ENCODE peak calls at places on chromosomes 13 and 19, in five cellular contexts. X is heart right ventricle, J is GM12878, F is heart left ventricle, A is gastrocnemius medialis. Q is an unnamed sample.
A peak's percentile ranks its signal among the peaks of the same experiment; 100 is the strongest.

GRCh38 chr19:45098521-45099464 is 5.8 kb downstream of the PPP1R37 start:
- ATAC-seq in J (no peak), X (peak; percentile 68), F (peak; percentile 31), A (peak; percentile 69), Q (peak; percentile 21)

GRCh38 chr19:9970481-9970880 is 34.2 kb upstream of the OLFM2 start:
- ATAC-seq in A (no peak), X (no peak), J (no peak), F (no peak), Q (no peak)

GRCh38 chr13:44573071-44573470 is 3.1 kb downstream of the TSC22D1 start:
- ATAC-seq in J (no peak), X (no peak), A (no peak), F (no peak), Q (no peak)

GRCh38 chr19:46040125-46040524 is 677 bp downstream of the IGFL4 start:
- ATAC-seq in J (no peak), A (no peak), F (no peak), X (no peak), Q (no peak)

GRCh38 chr13:81140675-81141074 is 799.7 kb upstream of the SPRY2 start:
- ATAC-seq in F (no peak), A (no peak), X (no peak), J (no peak), Q (no peak)

GRCh38 chr19:55041627-55042343 is 3.7 kb upstream of the GP6 start:
- ATAC-seq in A (no peak), F (no peak), J (no peak), X (peak; percentile 36), Q (no peak)

GRCh38 chr19:343451-343931 is 1.1 kb downstream of the MIER2 start:
- ATAC-seq in J (peak; percentile 13), F (no peak), X (peak; percentile 18), A (no peak), Q (no peak)

GRCh38 chr13:41241626-41242025 is 21.8 kb downstream of the MTRF1 start:
- ATAC-seq in X (no peak), A (peak; percentile 12), J (no peak), F (no peak), Q (no peak)

GRCh38 chr19:51493776-51494175 is 7.8 kb downstream of the SIGLEC12 start:
- ATAC-seq in X (no peak), J (no peak), F (no peak), A (no peak), Q (no peak)

DNA sequence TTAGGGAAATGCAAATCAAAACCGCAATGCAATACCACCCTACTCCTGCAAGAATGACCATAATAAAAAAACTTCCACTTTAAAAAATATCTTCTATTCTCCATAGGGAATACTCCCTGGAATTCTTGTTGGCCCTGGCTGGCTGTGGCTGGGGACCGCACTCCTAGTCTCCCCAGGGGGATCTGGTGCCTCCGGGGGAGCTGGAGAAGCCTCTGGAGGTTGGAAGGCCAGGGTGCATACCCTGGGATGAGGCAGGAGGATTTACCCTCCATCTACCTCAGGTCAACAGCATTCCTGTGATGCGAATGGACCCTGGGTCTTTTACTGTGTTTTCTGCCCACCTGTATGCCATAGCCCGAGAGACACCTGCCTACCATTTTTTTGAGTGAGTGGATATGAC is 120.0 kb upstream of the ZNF536 start:
- ATAC-seq in F (no peak), A (no peak), J (no peak), X (no peak), Q (no peak)
- H3K27me3 ChIP-seq in F (no peaks in the 10 kb centered on the region), A (peaks cover 6% of the 10 kb centered on the region), J (no peaks in the 10 kb centered on the region), X (no peaks in the 10 kb centered on the region), Q (peaks cover 67% of the 10 kb centered on the region)

GRCh38 chr13:23923031-23923430 is 25.7 kb upstream of the C1QTNF9B start:
- ATAC-seq in X (no peak), F (no peak), J (no peak), A (no peak), Q (no peak)

GRCh38 chr13:23919006-23919405 is 21.7 kb upstream of the C1QTNF9B start:
- ATAC-seq in F (no peak), J (no peak), X (no peak), A (no peak), Q (no peak)

GRCh38 chr13:23918208-23918607 is 20.9 kb upstream of the C1QTNF9B start:
- ATAC-seq in J (no peak), F (no peak), X (no peak), A (no peak), Q (no peak)

GRCh38 chr13:23922005-23922932 is 25.0 kb upstream of the C1QTNF9B start:
- ATAC-seq in F (no peak), X (no peak), J (no peak), A (no peak), Q (no peak)

GRCh38 chr13:23921451-23921888 is 24.2 kb upstream of the C1QTNF9B start:
- ATAC-seq in F (peak; percentile 63), J (peak; percentile 66), X (peak; percentile 34), A (peak; percentile 44), Q (no peak)
- TF ChIP-seq CTCF in F (peak; percentile 75), J (peak; percentile 58), X (peak; percentile 75), A (peak; percentile 58), Q (peak; percentile 55)

GRCh38 chr19:30563691-30564090 is 191.5 kb downstream of the ZNF536 start:
- ATAC-seq in X (no peak), F (no peak), J (no peak), A (no peak), Q (no peak)
- H3K27me3 ChIP-seq in X (no peaks in the 10 kb centered on the region), F (no peaks in the 10 kb centered on the region), J (no peaks in the 10 kb centered on the region), A (no peaks in the 10 kb centered on the region), Q (peaks cover 38% of the 10 kb centered on the region)

DNA sequence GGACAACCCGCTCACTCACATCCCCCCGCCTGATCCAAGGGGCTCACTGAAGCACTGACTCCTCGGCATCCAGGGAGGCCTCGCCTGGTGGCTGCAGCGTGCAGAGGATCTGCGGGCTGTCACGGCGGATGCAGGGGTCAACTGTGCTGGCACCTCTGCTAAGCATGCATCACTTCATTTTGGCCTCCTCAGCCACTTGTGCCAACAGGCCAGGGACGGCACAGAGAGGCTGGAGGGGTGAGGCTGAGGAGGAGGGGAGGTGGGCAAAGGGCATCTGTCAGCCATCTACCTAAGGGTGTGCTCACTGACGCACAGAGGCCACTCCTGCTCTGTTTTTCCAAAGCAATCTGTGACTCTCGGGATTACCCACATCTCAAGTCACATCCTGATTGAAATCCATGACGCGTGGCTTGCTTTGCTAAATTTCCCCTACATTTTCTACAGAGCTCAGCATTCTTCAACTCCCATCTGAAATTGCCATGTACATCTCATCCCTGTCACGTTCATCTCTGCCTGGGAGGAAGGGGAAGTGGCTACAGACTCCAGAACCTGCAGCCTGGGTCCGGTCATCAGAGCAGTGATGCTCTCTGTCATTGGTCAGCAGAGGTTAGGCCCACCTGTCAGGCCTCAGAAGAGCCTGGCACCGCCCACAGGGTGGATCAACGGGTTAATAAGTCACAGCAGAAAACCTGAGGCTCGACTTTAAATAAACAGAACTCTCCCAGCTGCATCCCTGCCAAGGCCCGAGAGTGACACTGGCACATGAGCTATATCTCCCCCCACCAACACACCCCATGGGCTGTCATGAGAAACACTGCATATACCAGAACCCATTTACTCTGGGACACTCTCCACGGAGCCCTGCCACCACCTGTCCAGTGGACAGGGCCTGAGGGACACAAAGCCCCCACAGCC is 17.6 kb downstream of the ELL start:
- ATAC-seq in J (peak; percentile 75), F (no peak), X (no peak), A (no peak), Q (peak; percentile 16)
- TF ChIP-seq CTCF in J (no peak), F (no peak), X (no peak), A (no peak), Q (no peak)

DNA sequence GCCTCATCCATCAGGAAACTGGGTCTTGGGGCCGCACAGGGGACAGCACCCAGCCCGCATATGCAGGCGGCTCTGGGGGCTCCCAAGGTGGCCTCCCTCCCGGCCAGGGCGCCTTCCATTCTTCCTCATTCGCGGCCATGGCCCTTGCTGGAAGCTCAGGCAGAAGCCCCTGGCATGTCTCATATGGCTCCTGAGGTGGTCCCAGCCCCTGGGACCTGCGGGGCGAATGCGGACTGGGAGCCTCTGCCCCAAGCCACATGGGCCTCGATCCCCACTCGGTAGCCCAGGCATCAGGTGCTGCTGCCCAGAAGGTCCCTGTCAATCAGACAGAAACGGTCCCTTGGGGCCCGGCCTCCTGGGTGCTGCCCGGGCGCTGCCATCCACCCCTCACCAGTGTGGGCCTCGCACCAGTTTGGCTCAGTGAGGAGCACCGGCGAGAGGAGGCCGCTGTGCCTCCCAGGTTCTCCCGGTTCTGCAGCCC is 301.6 kb downstream of the TEX29 start:
- ATAC-seq in F (no peak), X (no peak), J (no peak), A (no peak), Q (no peak)
- H3K27me3 ChIP-seq in F (no peaks in the 10 kb centered on the region), X (no peaks in the 10 kb centered on the region), J (no peaks in the 10 kb centered on the region), A (no peaks in the 10 kb centered on the region), Q (peaks cover 30% of the 10 kb centered on the region)

GRCh38 chr19:3851254-3852176 is 17.3 kb downstream of the ZFR2 start:
- ATAC-seq in J (no peak), F (no peak), X (no peak), A (no peak), Q (no peak)

GRCh38 chr19:3850320-3850972 is 18.4 kb downstream of the ZFR2 start:
- ATAC-seq in J (no peak), X (no peak), A (no peak), F (no peak), Q (no peak)

GRCh38 chr19:3852177-3852511 is 16.7 kb downstream of the ZFR2 start:
- ATAC-seq in J (no peak), A (no peak), X (no peak), F (no peak), Q (no peak)

GRCh38 chr19:3855321-3855720 is 13.5 kb downstream of the ZFR2 start:
- ATAC-seq in F (no peak), A (no peak), X (no peak), J (no peak), Q (no peak)

GRCh38 chr19:3852614-3853254 is 16.1 kb downstream of the ZFR2 start:
- ATAC-seq in A (no peak), X (no peak), J (no peak), F (peak; percentile 36), Q (no peak)
- TF ChIP-seq CTCF in A (no peak), X (peak; percentile 16), J (peak; percentile 15), F (peak; percentile 30), Q (no peak)

GRCh38 chr19:56960959-56961622 is 120.6 kb upstream of the PEG3 start:
- ATAC-seq in F (no peak), X (no peak), J (no peak), A (no peak), Q (no peak)

GRCh38 chr19:56966225-56966696 is 125.7 kb upstream of the PEG3 start:
- ATAC-seq in J (no peak), F (peak; percentile 12), A (no peak), X (no peak), Q (no peak)

GRCh38 chr19:56966697-56967299 is 126.3 kb upstream of the PEG3 start:
- ATAC-seq in J (no peak), A (no peak), X (no peak), F (no peak), Q (no peak)

GRCh38 chr19:56969726-56970125 is 129.2 kb upstream of the PEG3 start:
- ATAC-seq in X (no peak), A (no peak), J (no peak), F (no peak), Q (no peak)

DNA sequence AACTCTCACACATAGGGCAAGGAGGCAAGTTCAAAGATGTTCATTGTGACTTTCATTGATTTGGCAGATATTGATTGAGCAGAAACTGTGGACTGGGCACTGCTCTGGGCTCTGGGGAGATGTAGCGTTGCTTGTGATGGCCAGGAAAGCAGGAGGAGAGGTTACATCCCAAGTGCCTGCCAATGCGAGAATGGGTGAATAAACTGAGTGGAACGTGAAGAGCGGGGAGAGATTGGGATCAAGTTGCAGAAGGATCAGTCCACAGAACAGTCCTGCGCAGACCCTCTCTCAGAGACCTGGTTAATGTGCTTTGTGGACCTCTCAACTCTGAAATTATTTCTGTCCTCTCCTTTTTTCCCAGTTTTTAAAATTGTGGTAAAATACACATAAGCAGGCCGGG is 124.0 kb upstream of the PEG3 start:
- ATAC-seq in X (no peak), F (no peak), A (no peak), J (no peak), Q (no peak)
- H3K27me3 ChIP-seq in X (no peaks in the 10 kb centered on the region), F (peaks cover 14% of the 10 kb centered on the region), A (no peaks in the 10 kb centered on the region), J (no peaks in the 10 kb centered on the region), Q (peaks cover 33% of the 10 kb centered on the region)

GRCh38 chr13:32023698-32024097 is 7.9 kb upstream of the FRY start:
- ATAC-seq in A (no peak), X (no peak), J (no peak), F (no peak), Q (no peak)
- TF ChIP-seq CTCF in A (no peak), X (peak; percentile 10), J (peak; percentile 14), F (no peak), Q (no peak)

Q was measured in gastroesophageal sphincter.